ENCODE peak calls at places on chromosomes 5 and 9, in ten cellular contexts. Z is ascending aorta, X is sigmoid colon, I is IMR-90, N is keratinocyte, F is testis, P is colonic mucosa, J is Peyer's patch, W is body of pancreas, R is GM06990. O is an unnamed sample.
A peak's percentile ranks its signal among the peaks of the same experiment; 100 is the strongest.

GRCh38 chr9:78397045-78397843 is 100.3 kb downstream of the PSAT1 start:
- DNase-seq in Z (no peak), X (no peak), I (no peak), N (no peak), F (no peak), P (no peak), J (no peak), W (no peak), R (no peak), O (no peak)

GRCh38 chr9:117344892-117345660 is 69.8 kb downstream of the ASTN2 start:
- DNase-seq in Z (no peak), X (no peak), I (no peak), N (no peak), F (no peak), P (no peak), J (no peak), W (no peak), R (no peak), O (no peak)

GRCh38 chr5:308672-309271 is 12.7 kb upstream of the AHRR start:
- DNase-seq in Z (no peak), X (no peak), I (peak; percentile 19), N (no peak), F (no peak), P (no peak), J (no peak), W (no peak), R (no peak), O (no peak)

GRCh38 chr9:4137755-4138154 is 162.1 kb downstream of the GLIS3 start:
- DNase-seq in Z (no peak), X (no peak), I (peak; percentile 87), N (peak; percentile 59), F (no peak), P (no peak), J (no peak), W (no peak), R (no peak), O (no peak)

GRCh38 chr9:108186996-108187395 is 668.8 kb downstream of the ACTL7B start:
- DNase-seq in Z (peak; percentile 9), X (peak; percentile 81), I (peak; percentile 72), N (no peak), F (peak; percentile 66), P (peak; percentile 50), J (no peak), W (peak; percentile 27), R (no peak), O (no peak)

GRCh38 chr5:172979778-172980177 is 3.8 kb upstream of the ATP6V0E1 start:
- DNase-seq in Z (no peak), X (no peak), I (peak; percentile 67), N (no peak), F (no peak), P (no peak), J (no peak), W (no peak), R (no peak), O (no peak)

GRCh38 chr5:179146277-179146676 is 86.1 kb downstream of the ZNF354C start:
- DNase-seq in Z (no peak), X (no peak), I (no peak), N (no peak), F (no peak), P (no peak), J (no peak), W (no peak), R (no peak), O (no peak)

GRCh38 chr5:113084402-113085083 is 107.9 kb downstream of the DCP2 start:
- DNase-seq in Z (no peak), X (no peak), I (no peak), N (no peak), F (no peak), P (no peak), J (no peak), W (no peak), R (no peak), O (no peak)

GRCh38 chr5:150386024-150386855 is 26.5 kb downstream of the CD74 start:
- DNase-seq in Z (no peak), X (no peak), I (no peak), N (no peak), F (no peak), P (no peak), J (no peak), W (no peak), R (no peak), O (no peak)

GRCh38 chr5:150391064-150391834 is 21.5 kb downstream of the CD74 start:
- DNase-seq in Z (no peak), X (no peak), I (no peak), N (no peak), F (no peak), P (no peak), J (no peak), W (no peak), R (no peak), O (no peak)

GRCh38 chr5:150394103-150394502 is 18.6 kb downstream of the CD74 start:
- DNase-seq in Z (no peak), X (no peak), I (peak; percentile 84), N (no peak), F (no peak), P (no peak), J (no peak), W (no peak), R (no peak), O (no peak)

GRCh38 chr5:150392680-150393079 is 20.0 kb downstream of the CD74 start:
- DNase-seq in Z (no peak), X (no peak), I (no peak), N (no peak), F (no peak), P (no peak), J (no peak), W (no peak), R (no peak), O (no peak)

DNA sequence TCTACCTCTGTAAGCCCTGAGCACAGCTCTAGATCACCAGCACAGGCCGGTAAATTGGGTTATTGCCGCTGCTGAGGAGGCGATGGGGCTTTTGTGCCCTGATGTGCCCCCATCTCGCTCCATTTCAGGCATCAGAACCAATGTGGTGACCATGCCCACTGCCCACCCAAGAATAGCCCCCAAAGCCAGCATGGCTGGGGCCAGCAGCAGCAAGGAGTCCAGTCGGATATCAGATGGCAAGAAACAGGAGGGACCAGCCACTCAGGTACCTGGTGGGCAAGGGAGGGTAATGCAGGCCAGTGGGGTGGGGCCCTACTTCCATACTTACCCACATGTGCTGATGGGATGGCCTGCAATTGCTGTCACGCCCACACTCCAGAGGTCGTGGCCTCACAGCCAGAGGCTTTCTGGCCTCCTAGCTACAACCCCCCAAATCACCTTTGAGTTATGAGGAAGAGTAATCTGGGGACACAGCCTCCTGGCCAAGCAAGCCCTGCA is 22.9 kb downstream of the CD74 start:
- DNase-seq in Z (no peak), X (no peak), I (no peak), N (no peak), F (no peak), P (no peak), J (no peak), W (no peak), R (no peak), O (no peak)
- H3K36me3 ChIP-seq in Z (peaks cover 79% of the 10 kb centered on the region), X (peaks cover 55% of the 10 kb centered on the region), I (peaks cover 74% of the 10 kb centered on the region), N (peaks cover 81% of the 10 kb centered on the region), F (no peaks in the 10 kb centered on the region), P (peaks cover 5% of the 10 kb centered on the region), J (no peaks in the 10 kb centered on the region), W (no peaks in the 10 kb centered on the region), R (peaks cover 49% of the 10 kb centered on the region), O (peaks cover 73% of the 10 kb centered on the region)

GRCh38 chr5:54254482-54255198 is 55.7 kb downstream of the ARL15 start:
- DNase-seq in Z (no peak), X (no peak), I (no peak), N (no peak), F (no peak), P (no peak), J (no peak), W (no peak), R (no peak), O (peak; percentile 29)
- TF ChIP-seq CTCF in Z (peak; percentile 25), X (no peak), I (no peak), N (no peak), F (no peak), P (peak; percentile 14), J (peak; percentile 28), W (no peak), R (no peak), O (peak; percentile 50)

DNA sequence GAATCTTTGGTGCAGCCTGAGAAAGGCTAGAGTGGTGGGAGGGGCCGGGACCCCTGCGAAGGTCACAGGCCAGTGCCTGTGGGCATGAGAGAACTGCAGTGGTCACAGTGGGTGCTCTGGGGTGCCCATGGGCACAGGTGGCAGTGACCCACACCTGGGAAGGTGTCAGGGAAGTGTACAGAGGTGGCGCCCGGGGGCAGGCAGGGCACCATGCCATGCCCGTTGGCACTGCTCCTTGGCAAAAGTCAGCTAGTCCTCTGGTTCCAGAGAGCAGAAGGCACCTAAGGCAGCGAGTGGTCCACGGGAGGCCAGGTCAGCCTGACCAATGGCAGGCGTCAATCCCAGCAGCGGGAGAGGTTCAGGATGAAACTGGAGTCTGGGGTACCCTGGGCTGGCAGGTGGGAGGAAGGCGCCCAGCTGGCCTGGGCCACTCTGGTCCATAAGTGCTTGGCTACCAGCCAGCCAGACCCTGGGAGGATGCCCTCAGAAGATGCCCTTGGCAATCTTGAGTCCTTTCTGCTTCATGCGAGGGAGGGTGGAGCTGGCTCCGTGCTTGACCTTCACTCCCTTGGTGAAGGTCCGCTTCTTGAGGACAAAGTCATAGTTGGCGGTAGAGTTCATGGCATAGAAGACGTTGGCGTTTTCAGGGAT is 22.8 kb downstream of the RALGDS start:
- DNase-seq in Z (no peak), X (peak; percentile 63), I (no peak), N (no peak), F (no peak), P (no peak), J (peak; percentile 48), W (peak; percentile 34), R (no peak), O (no peak)
- H3K36me3 ChIP-seq in Z (peaks cover 51% of the 10 kb centered on the region), X (peaks cover 58% of the 10 kb centered on the region), I (peaks cover 47% of the 10 kb centered on the region), N (peaks cover 44% of the 10 kb centered on the region), F (no peaks in the 10 kb centered on the region), P (peaks cover 40% of the 10 kb centered on the region), J (peaks cover 2% of the 10 kb centered on the region), W (peaks cover 22% of the 10 kb centered on the region), R (peaks cover 35% of the 10 kb centered on the region), O (peaks cover 66% of the 10 kb centered on the region)

GRCh38 chr5:61329729-61330128 is 2.3 kb upstream of the ZSWIM6 start:
- DNase-seq in Z (no peak), X (no peak), I (peak; percentile 67), N (no peak), F (no peak), P (no peak), J (no peak), W (no peak), R (peak; percentile 26), O (no peak)

GRCh38 chr5:61330341-61330878 is 1.6 kb upstream of the ZSWIM6 start:
- DNase-seq in Z (no peak), X (peak; percentile 75), I (peak; percentile 45), N (no peak), F (peak; percentile 69), P (peak; percentile 81), J (no peak), W (peak; percentile 26), R (no peak), O (peak; percentile 48)

GRCh38 chr5:61331407-61332368 is at the start of gene ZSWIM6:
- DNase-seq in Z (peak; percentile 98), X (peak; percentile 100), I (peak; percentile 99), N (peak; percentile 88), F (peak; percentile 100), P (peak; percentile 99), J (peak; percentile 100), W (peak; percentile 100), R (peak; percentile 96), O (peak; percentile 99)

GRCh38 chr5:61332369-61332745 is 299 bp downstream of the ZSWIM6 start:
- DNase-seq in Z (no peak), X (peak; percentile 76), I (no peak), N (no peak), F (no peak), P (no peak), J (peak; percentile 75), W (peak; percentile 49), R (no peak), O (peak; percentile 60)

DNA sequence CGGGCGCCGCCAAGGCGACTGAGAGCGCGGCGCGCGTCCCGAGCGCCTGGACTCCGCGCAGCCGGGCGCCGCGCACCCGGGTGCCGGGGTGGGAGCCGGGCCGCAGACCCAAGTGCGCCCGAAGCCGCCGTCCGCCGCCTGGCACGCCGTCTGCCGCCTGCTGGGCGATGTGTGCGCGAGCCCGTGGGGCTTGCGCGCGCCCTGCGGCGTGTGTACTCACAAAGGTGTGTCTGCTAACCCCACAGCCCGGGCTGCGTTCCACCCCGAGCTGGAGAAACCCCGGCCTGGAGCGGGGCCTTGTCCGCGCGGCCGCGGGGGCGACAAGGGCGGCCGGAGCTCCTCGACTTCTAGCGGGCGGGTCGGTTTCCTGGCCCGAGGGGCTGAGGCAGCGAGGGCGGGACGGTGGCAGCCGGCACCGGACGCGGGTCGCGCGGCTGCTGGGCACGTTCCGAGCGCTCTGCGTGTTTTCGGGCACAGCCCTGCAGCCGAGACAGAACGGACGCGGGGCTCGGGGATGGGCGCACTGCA is 1.1 kb upstream of the ZSWIM6 start:
- DNase-seq in Z (peak; percentile 20), X (peak; percentile 87), I (peak; percentile 78), N (no peak), F (peak; percentile 78), P (peak; percentile 79), J (peak; percentile 92), W (peak; percentile 89), R (peak; percentile 87), O (peak; percentile 77)
- TF ChIP-seq CTCF in Z (peak; percentile 38), X (no peak), I (peak; percentile 59), N (peak; percentile 60), F (no peak), P (peak; percentile 25), J (peak; percentile 85), W (peak; percentile 25), R (no peak), O (peak; percentile 30)